ENCODE peak calls at places on chromosome 16, in seven cellular contexts. J is CD8-positive, alpha-beta T cell; T is A549; R is upper lobe of left lung; P is adrenal gland; Y is H9; G is PC-3. L is an unnamed sample. For H3K9me3, the result is how much of the 10 kb centered on the place peaks cover.

GRCh38 chr16:534089-534635 is 6.7 kb downstream of the CAPN15 start:
- DNase-seq in J (no peak), T (no peak), R (peak), P (no peak), Y (no peak), G (no peak), L (no peak)

GRCh38 chr16:77898671-77899211 is 110.4 kb downstream of the VAT1L start:
- DNase-seq in J (no peak), T (no peak), R (no peak), P (peak), Y (no peak), G (no peak), L (no peak)

GRCh38 chr16:55480228-55480655 is 1.2 kb downstream of the MMP2 start:
- DNase-seq in J (no peak), T (no peak), R (peak), P (peak), Y (peak), G (peak), L (peak)

GRCh38 chr16:85851034-85851780 is 47.8 kb upstream of the IRF8 start:
- DNase-seq in J (no peak), T (no peak), R (no peak), P (no peak), Y (no peak), G (no peak), L (no peak)

GRCh38 chr16:1424028-1424427 is 3.5 kb upstream of the UQCC4 start:
- DNase-seq in J (no peak), T (no peak), R (no peak), P (no peak), Y (no peak), G (no peak), L (no peak)

GRCh38 chr16:49441366-49441780 is 67.8 kb downstream of the C16orf78 start:
- DNase-seq in J (peak), T (no peak), R (peak), P (peak), Y (peak), G (no peak), L (peak)

GRCh38 chr16:51621610-51622009 is 470.5 kb upstream of the SALL1 start:
- DNase-seq in J (no peak), T (peak), R (no peak), P (no peak), Y (no peak), G (no peak), L (no peak)

GRCh38 chr16:24116371-24116770 is 139.8 kb upstream of the CACNG3 start:
- DNase-seq in J (no peak), T (no peak), R (no peak), P (no peak), Y (no peak), G (no peak), L (no peak)

GRCh38 chr16:4691666-4692412 is 1.5 kb upstream of the NUDT16L1 start:
- DNase-seq in J (no peak), T (no peak), R (peak), P (no peak), Y (no peak), G (no peak), L (no peak)

GRCh38 chr16:30051518-30051917 is 14.0 kb upstream of the ALDOA start:
- DNase-seq in J (no peak), T (no peak), R (no peak), P (no peak), Y (no peak), G (peak), L (no peak)

GRCh38 chr16:22373662-22374310 is 633 bp downstream of the CDR2 start:
- DNase-seq in J (peak), T (no peak), R (peak), P (peak), Y (peak), G (no peak), L (peak)

GRCh38 chr16:83066881-83067280 is 440.1 kb downstream of the CDH13 start:
- DNase-seq in J (no peak), T (no peak), R (no peak), P (no peak), Y (no peak), G (no peak), L (no peak)

GRCh38 chr16:1793578-1794220 is at the start of gene IGFALS:
- DNase-seq in J (no peak), T (no peak), R (peak), P (no peak), Y (no peak), G (no peak), L (no peak)

GRCh38 chr16:67238806-67239470 is 8.3 kb downstream of the FHOD1 start:
- DNase-seq in J (no peak), T (no peak), R (no peak), P (no peak), Y (no peak), G (no peak), L (no peak)

GRCh38 chr16:19613834-19614233 is 58.3 kb downstream of the VPS35L start:
- DNase-seq in J (no peak), T (no peak), R (no peak), P (no peak), Y (no peak), G (no peak), L (no peak)

GRCh38 chr16:31487720-31488629 is 5.1 kb downstream of the SLC5A2 start:
- DNase-seq in J (peak), T (peak), R (peak), P (no peak), Y (peak), G (peak), L (peak)

GRCh38 chr16:27879601-27880247 is 183.8 kb downstream of the GSG1L start:
- DNase-seq in J (no peak), T (no peak), R (no peak), P (peak), Y (no peak), G (no peak), L (no peak)

GRCh38 chr16:11524098-11524760 is 62.5 kb downstream of the LITAF start:
- DNase-seq in J (no peak), T (no peak), R (no peak), P (no peak), Y (no peak), G (no peak), L (no peak)

GRCh38 chr16:3980311-3981111 is 100.0 kb upstream of the CREBBP start:
- DNase-seq in J (no peak), T (no peak), R (peak), P (no peak), Y (no peak), G (peak), L (peak)

GRCh38 chr16:14168146-14168545 is 97.0 kb downstream of the MRTFB start:
- DNase-seq in J (no peak), T (no peak), R (no peak), P (no peak), Y (no peak), G (no peak), L (no peak)

GRCh38 chr16:86858501-86858900 is 280.2 kb downstream of the FOXL1 start:
- DNase-seq in J (no peak), T (no peak), R (no peak), P (no peak), Y (no peak), G (no peak), L (no peak)

GRCh38 chr16:4213721-4214120 is 28.2 kb downstream of the SRL start:
- DNase-seq in J (no peak), T (no peak), R (no peak), P (peak), Y (no peak), G (no peak), L (no peak)

GRCh38 chr16:84616515-84616914 is 1.4 kb downstream of the COTL1 start:
- DNase-seq in J (peak), T (peak), R (no peak), P (no peak), Y (no peak), G (peak), L (peak)

GRCh38 chr16:851871-852270 is 51.3 kb upstream of the GNG13 start:
- DNase-seq in J (no peak), T (no peak), R (peak), P (no peak), Y (no peak), G (no peak), L (no peak)

GRCh38 chr16:87570938-87571867 is 31.1 kb upstream of the JPH3 start:
- DNase-seq in J (no peak), T (peak), R (no peak), P (peak), Y (peak), G (peak), L (peak)

GRCh38 chr16:1923299-1924034 is 5.3 kb upstream of the HS3ST6 start:
- DNase-seq in J (no peak), T (peak), R (peak), P (no peak), Y (peak), G (peak), L (peak)

GRCh38 chr16:31216552-31217530 is at the start of gene PYDC1:
- DNase-seq in J (no peak), T (no peak), R (peak), P (no peak), Y (peak), G (no peak), L (no peak)

GRCh38 chr16:88731699-88732098 is 25.4 kb downstream of the CTU2 start:
- DNase-seq in J (no peak), T (no peak), R (peak), P (no peak), Y (no peak), G (no peak), L (no peak)

GRCh38 chr16:2855536-2855935 is 2.4 kb downstream of the PRSS22 start:
- DNase-seq in J (no peak), T (no peak), R (no peak), P (no peak), Y (no peak), G (no peak), L (no peak)

GRCh38 chr16:75039941-75040340 is 41.1 kb downstream of the ZNRF1 start:
- DNase-seq in J (no peak), T (no peak), R (no peak), P (peak), Y (no peak), G (no peak), L (no peak)
- H3K9me3 ChIP-seq in J (under half), T (under half), R (under half), P (under half), Y (under half), G (under half), L (under half)

GRCh38 chr16:71449020-71449419 is 7.2 kb upstream of the TLE7 start:
- DNase-seq in J (no peak), T (no peak), R (no peak), P (no peak), Y (no peak), G (no peak), L (peak)
- H3K9me3 ChIP-seq in J (under half), T (half or more), R (half or more), P (under half), Y (half or more), G (under half), L (half or more)

DNA sequence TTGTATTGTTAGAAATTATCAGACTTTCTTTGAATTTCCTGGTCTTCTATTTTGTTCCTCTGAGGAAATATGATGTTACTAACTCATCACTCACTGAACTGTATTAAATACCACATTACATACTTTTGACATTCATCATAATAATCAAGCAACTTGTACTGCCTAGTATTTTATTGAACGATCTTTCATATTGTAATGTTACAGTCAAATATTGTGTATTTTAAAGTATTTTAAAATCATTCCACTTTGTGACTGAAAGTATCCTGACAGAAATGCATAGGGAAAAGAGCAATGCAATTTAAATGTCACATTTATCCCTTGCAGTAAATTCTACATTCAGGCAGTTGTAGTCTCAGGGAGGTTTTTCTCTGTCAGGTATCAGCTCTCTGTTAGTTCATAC is 1557.4 kb downstream of the CDH8 start:
- DNase-seq in J (no peak), T (no peak), R (no peak), P (no peak), Y (no peak), G (no peak), L (no peak)
- H3K9me3 ChIP-seq in J (under half), T (under half), R (under half), P (under half), Y (under half), G (under half), L (under half)

DNA sequence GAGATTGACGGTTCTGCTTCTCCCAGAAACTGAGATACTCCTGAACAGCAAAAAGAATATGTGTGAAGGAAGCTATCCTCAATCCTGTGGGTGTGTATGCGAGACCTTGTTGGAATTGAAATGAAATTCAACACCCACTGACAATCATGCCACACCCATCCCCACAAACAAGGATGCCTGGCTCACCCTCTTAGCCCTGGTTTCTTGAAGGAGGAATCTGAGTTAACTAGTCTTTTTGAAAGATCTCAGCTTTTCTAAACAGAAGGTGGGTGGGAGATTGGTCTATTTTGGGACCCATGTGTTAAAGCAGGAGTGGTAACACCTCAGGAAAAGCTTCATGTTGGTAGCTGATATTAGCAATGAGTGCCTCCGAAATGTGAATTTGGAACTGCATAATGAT is 1244.5 kb downstream of the CDH11 start:
- DNase-seq in J (no peak), T (no peak), R (no peak), P (no peak), Y (no peak), G (no peak), L (no peak)
- H3K9me3 ChIP-seq in J (under half), T (under half), R (under half), P (under half), Y (under half), G (under half), L (under half)

L was measured in adipocyte.